ENCODE peak calls at places on chromosomes 5 and 9, in seven cellular contexts. P, V, Y, T, R, U and S are unnamed samples.
A peak's percentile ranks its signal among the peaks of the same experiment; 100 is the strongest.

GRCh38 chr5:143219696-143220095 is 183.8 kb downstream of the NR3C1 start:
- DNase-seq in P (no peak), Y (no peak), V (no peak), T (no peak), U (no peak), R (no peak), S (no peak)

GRCh38 chr5:167816354-167816753 is 475.1 kb upstream of the WWC1 start:
- DNase-seq in V (peak; percentile 30), P (no peak), U (no peak), Y (no peak), T (no peak), R (peak; percentile 44), S (no peak)

GRCh38 chr9:2418619-2419018 is 203.0 kb upstream of the VLDLR start:
- DNase-seq in R (no peak), V (peak; percentile 91), U (peak; percentile 74), T (no peak), P (no peak), Y (no peak), S (no peak)

GRCh38 chr9:104923740-104924139 is 4.2 kb downstream of the ABCA1 start:
- DNase-seq in U (no peak), V (no peak), Y (no peak), P (no peak), T (no peak), R (no peak), S (no peak)

GRCh38 chr9:96392263-96392662 is 8.8 kb upstream of the SLC35D2 start:
- DNase-seq in R (no peak), T (no peak), U (no peak), Y (no peak), P (peak; percentile 12), V (no peak), S (no peak)

GRCh38 chr9:126131066-126132010 is 195.3 kb upstream of the MVB12B start:
- DNase-seq in T (no peak), U (no peak), P (no peak), Y (no peak), R (no peak), V (no peak), S (no peak)

GRCh38 chr9:124818431-124819281 is 34.6 kb upstream of the WDR38 start:
- DNase-seq in U (no peak), R (no peak), T (no peak), Y (no peak), P (peak; percentile 51), V (peak; percentile 39), S (peak; percentile 69)

GRCh38 chr5:14569948-14570691 is 11.5 kb upstream of the OTULINL start:
- DNase-seq in V (no peak), P (no peak), U (no peak), Y (no peak), R (no peak), T (no peak), S (no peak)

GRCh38 chr5:149002761-149003689 is 59.8 kb downstream of the SH3TC2 start:
- DNase-seq in P (no peak), V (peak; percentile 57), Y (no peak), U (peak; percentile 46), R (peak; percentile 47), T (no peak), S (no peak)

GRCh38 chr5:169804861-169805260 is 167.8 kb downstream of the DOCK2 start:
- DNase-seq in R (peak; percentile 65), V (peak; percentile 71), U (peak; percentile 75), Y (no peak), T (no peak), P (no peak), S (no peak)

GRCh38 chr5:170451764-170452365 is 52.0 kb upstream of the KCNIP1 start:
- DNase-seq in Y (no peak), P (no peak), T (no peak), R (peak; percentile 12), U (peak; percentile 77), V (peak; percentile 6), S (no peak)

GRCh38 chr9:33463151-33463550 is 10.6 kb downstream of the NOL6 start:
- DNase-seq in V (no peak), U (no peak), P (no peak), Y (no peak), R (no peak), T (no peak), S (no peak)

GRCh38 chr5:178163772-178164735 is 10.4 kb upstream of the NHP2 start:
- DNase-seq in Y (peak; percentile 91), P (peak; percentile 75), T (peak; percentile 92), U (peak; percentile 61), R (peak; percentile 91), V (peak; percentile 61), S (peak; percentile 97)

GRCh38 chr5:40474250-40474649 is 205.5 kb upstream of the PTGER4 start:
- DNase-seq in Y (no peak), T (no peak), R (no peak), P (no peak), V (no peak), U (no peak), S (no peak)

GRCh38 chr5:172074896-172075295 is 68.5 kb upstream of the FBXW11 start:
- DNase-seq in U (no peak), T (no peak), V (no peak), R (no peak), Y (no peak), P (no peak), S (no peak)

GRCh38 chr5:160793500-160793899 is 58.5 kb downstream of the ATP10B start:
- DNase-seq in U (no peak), R (no peak), P (no peak), V (no peak), T (no peak), Y (no peak), S (no peak)

GRCh38 chr5:180816608-180817534 is 14.3 kb upstream of the MGAT1 start:
- DNase-seq in P (no peak), R (peak; percentile 53), U (peak; percentile 47), T (no peak), V (peak; percentile 51), Y (no peak), S (peak; percentile 84)

GRCh38 chr9:3887121-3887797 is 361.5 kb upstream of the RFX3 start:
- DNase-seq in T (no peak), Y (no peak), P (no peak), U (no peak), V (no peak), R (no peak), S (no peak)

GRCh38 chr5:373710-374602 is 52.4 kb downstream of the AHRR start:
- DNase-seq in Y (peak; percentile 23), V (peak; percentile 46), P (peak; percentile 15), U (peak; percentile 53), R (peak; percentile 89), T (peak; percentile 34), S (peak; percentile 88)
- H3K4me3 ChIP-seq in Y (peak overlapping the region; percentile 25), V (peak overlapping the region; percentile 18), P (peak overlapping the region; percentile 25), U (peak overlapping the region; percentile 23), R (peak overlapping the region; percentile 71), T (peak overlapping the region; percentile 39), S (no peak overlapping the region)

DNA sequence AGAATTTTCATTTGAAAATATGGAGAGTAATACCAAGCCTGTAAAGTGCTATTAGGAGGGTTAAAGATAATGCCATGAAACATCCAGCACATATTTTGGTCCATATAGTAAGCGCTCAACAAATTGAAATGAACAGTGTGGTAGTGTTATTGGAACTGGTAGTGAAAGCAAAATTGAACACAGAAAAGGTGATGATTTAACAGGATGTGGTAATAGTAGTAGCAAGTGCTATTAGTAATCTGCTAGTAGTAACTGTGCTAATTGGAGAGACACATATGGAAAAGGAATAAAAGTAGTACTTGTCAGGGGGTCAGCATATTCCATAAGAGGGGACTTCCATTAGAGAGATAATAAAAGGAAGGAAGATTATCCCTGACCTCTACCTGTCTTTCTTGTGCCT is 187.3 kb downstream of the HTR1A start:
- DNase-seq in P (no peak), V (no peak), T (no peak), Y (no peak), U (no peak), R (no peak), S (no peak)
- H3K4me3 ChIP-seq in P (no peak overlapping the region), V (no peak overlapping the region), T (no peak overlapping the region), Y (no peak overlapping the region), U (no peak overlapping the region), R (no peak overlapping the region), S (no peak overlapping the region)

DNA sequence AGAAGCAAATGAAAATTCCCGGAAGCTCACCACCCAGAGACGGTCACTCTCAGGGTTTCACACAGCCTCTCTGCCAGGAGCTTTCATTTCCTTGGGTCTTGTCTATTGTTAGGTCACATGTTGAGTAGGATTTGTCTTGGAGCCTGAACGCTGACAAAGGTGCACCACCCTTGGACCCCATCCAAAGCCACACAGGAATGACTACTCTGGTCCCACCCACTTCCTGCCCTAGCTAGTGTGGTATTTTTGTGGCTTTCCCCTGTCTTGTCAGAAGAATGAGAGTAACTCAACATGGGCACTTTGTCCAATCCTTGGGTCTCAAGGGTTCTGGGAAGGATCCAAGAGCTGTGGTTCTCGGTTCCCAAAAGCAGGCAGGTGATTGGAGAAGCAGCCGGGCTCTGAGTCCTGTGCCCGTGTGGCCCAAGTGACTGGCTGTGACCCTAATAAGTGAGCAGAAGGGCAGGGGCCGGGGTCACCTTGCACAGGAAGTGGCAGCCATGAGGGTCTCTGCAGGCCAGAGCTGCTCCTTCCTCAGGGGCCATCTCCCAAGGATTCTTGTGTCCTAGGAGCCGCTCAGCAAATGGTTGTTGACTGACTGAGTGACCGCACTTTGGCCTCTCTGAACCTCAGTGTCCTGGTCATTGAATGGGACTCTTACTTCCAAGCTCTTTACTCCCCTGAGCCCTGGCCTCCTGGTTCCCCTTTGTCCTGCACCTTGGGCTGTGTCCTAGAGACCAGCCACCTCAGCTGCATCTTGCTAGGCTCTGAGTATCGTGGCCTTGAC is 6.9 kb downstream of the FGD3 start:
- DNase-seq in U (no peak), T (peak; percentile 81), R (no peak), P (peak; percentile 54), V (peak; percentile 9), Y (peak; percentile 89), S (no peak)
- H3K4me3 ChIP-seq in U (no peak overlapping the region), T (no peak overlapping the region), R (no peak overlapping the region), P (no peak overlapping the region), V (no peak overlapping the region), Y (no peak overlapping the region), S (no peak overlapping the region)

GRCh38 chr5:125185740-125186139 is 439.3 kb upstream of the ZNF608 start:
- DNase-seq in Y (no peak), P (no peak), R (no peak), T (no peak), U (no peak), V (no peak), S (no peak)

GRCh38 chr5:125186911-125187375 is 440.5 kb upstream of the ZNF608 start:
- DNase-seq in R (no peak), U (no peak), Y (no peak), V (no peak), P (no peak), T (no peak), S (no peak)

GRCh38 chr5:125194901-125195300 is 448.5 kb upstream of the ZNF608 start:
- DNase-seq in T (no peak), V (no peak), R (no peak), U (no peak), P (no peak), Y (no peak), S (no peak)

GRCh38 chr5:125190232-125191051 is 444.0 kb upstream of the ZNF608 start:
- DNase-seq in V (peak; percentile 26), Y (no peak), P (no peak), R (peak; percentile 69), U (no peak), T (no peak), S (no peak)

DNA sequence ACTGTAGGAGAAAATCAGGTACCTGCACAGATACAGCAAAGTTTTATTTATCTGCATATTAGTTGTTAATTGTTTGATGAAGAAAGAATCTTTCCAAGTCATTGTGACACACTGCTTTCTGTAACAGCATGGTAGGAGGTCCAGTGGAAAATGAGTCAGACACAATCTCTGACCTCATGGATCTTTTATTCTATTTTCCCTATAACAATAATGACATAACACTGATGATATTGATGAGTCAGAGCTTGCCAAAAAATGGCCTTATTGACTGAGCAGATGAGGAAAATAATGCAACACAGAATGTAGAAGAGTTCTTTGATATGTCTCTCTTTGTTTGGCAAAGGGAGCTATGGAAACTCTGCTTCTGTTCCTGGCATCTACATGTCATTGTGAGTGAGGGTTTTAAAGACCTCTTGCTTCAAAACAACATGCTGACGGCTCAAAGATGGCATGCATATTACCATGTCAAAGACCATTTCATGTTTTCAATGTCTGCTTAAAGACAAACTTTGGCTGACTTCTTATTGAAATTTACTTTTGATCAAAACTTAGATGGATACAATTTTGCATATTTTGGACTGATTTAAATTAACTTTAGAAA is 443.1 kb upstream of the ZNF608 start:
- DNase-seq in V (peak; percentile 49), Y (no peak), U (peak; percentile 27), T (no peak), P (no peak), R (no peak), S (no peak)
- H3K4me3 ChIP-seq in V (no peak overlapping the region), Y (no peak overlapping the region), U (no peak overlapping the region), T (no peak overlapping the region), P (no peak overlapping the region), R (no peak overlapping the region), S (no peak overlapping the region)